ENCODE peak calls at places on chromosomes 7 and 10, in six cellular contexts. E, F, Y, M, Z and S are unnamed samples.

GRCh38 chr10:119715628-119716505 is 10.0 kb upstream of the INPP5F start:
- DNase-seq in E (no peak), F (no peak), Y (no peak), M (no peak), Z (no peak), S (no peak)

GRCh38 chr10:99233680-99234018 is 2.0 kb downstream of the HPSE2 start:
- DNase-seq in E (no peak), F (no peak), Y (no peak), M (no peak), Z (no peak), S (no peak)

GRCh38 chr7:28392289-28392688 is 20.0 kb upstream of the CREB5 start:
- DNase-seq in E (no peak), F (no peak), Y (no peak), M (no peak), Z (no peak), S (no peak)

GRCh38 chr7:115297651-115298050 is 375.8 kb downstream of the MDFIC start:
- DNase-seq in E (peak), F (no peak), Y (no peak), M (no peak), Z (no peak), S (no peak)

GRCh38 chr7:53531-53930 is 138.8 kb upstream of the FAM20C start:
- DNase-seq in E (no peak), F (no peak), Y (no peak), M (no peak), Z (no peak), S (no peak)

GRCh38 chr10:3354171-3354570 is 181.6 kb upstream of the PITRM1 start:
- DNase-seq in E (no peak), F (no peak), Y (no peak), M (no peak), Z (no peak), S (no peak)

GRCh38 chr10:117535045-117535751 is 7.3 kb upstream of the EMX2 start:
- DNase-seq in E (no peak), F (no peak), Y (no peak), M (peak), Z (no peak), S (no peak)

GRCh38 chr10:27100800-27101347 is 580 bp upstream of the ANKRD26 start:
- DNase-seq in E (no peak), F (no peak), Y (no peak), M (no peak), Z (no peak), S (no peak)

GRCh38 chr10:3635697-3636096 is 149.3 kb downstream of the KLF6 start:
- DNase-seq in E (no peak), F (no peak), Y (no peak), M (no peak), Z (no peak), S (no peak)

GRCh38 chr10:11154333-11154732 is 136.7 kb downstream of the CELF2 start:
- DNase-seq in E (no peak), F (peak), Y (no peak), M (no peak), Z (no peak), S (no peak)

GRCh38 chr10:132062181-132062515 is 3.6 kb upstream of the JAKMIP3 start:
- DNase-seq in E (no peak), F (no peak), Y (no peak), M (no peak), Z (no peak), S (no peak)

GRCh38 chr7:130263130-130263529 is 3.5 kb upstream of the CPA2 start:
- DNase-seq in E (no peak), F (no peak), Y (no peak), M (no peak), Z (no peak), S (no peak)

GRCh38 chr10:104391969-104392296 is 38.3 kb downstream of the CFAP58 start:
- DNase-seq in E (no peak), F (no peak), Y (no peak), M (no peak), Z (no peak), S (no peak)

GRCh38 chr7:135188298-135188984 is 17.9 kb upstream of the CYREN start:
- DNase-seq in E (no peak), F (peak), Y (no peak), M (peak), Z (no peak), S (no peak)

GRCh38 chr10:16741540-16741939 is 75.7 kb downstream of the RSU1 start:
- DNase-seq in E (no peak), F (no peak), Y (no peak), M (no peak), Z (no peak), S (no peak)

GRCh38 chr10:101879456-101880189 is 36.0 kb upstream of the KCNIP2 start:
- DNase-seq in E (peak), F (no peak), Y (no peak), M (no peak), Z (no peak), S (no peak)

GRCh38 chr7:137146552-137146961 is 197.0 kb downstream of the PTN start:
- DNase-seq in E (no peak), F (no peak), Y (no peak), M (no peak), Z (no peak), S (no peak)

GRCh38 chr7:149440222-149440621 is 20.6 kb downstream of the ZNF777 start:
- DNase-seq in E (no peak), F (no peak), Y (no peak), M (no peak), Z (no peak), S (no peak)

GRCh38 chr7:24325708-24326107 is 41.7 kb downstream of the NPY start:
- DNase-seq in E (no peak), F (no peak), Y (no peak), M (peak), Z (no peak), S (no peak)

GRCh38 chr7:48832303-48832845 is 92.0 kb upstream of the CDC14C start:
- DNase-seq in E (no peak), F (no peak), Y (no peak), M (no peak), Z (no peak), S (no peak)

GRCh38 chr7:29078286-29078685 is 68.1 kb downstream of the CPVL start:
- DNase-seq in E (no peak), F (no peak), Y (no peak), M (no peak), Z (no peak), S (no peak)

GRCh38 chr7:46215987-46216567 is 295.0 kb upstream of the IGFBP3 start:
- DNase-seq in E (no peak), F (no peak), Y (peak), M (no peak), Z (no peak), S (no peak)

GRCh38 chr7:98240961-98241673 is 10.9 kb downstream of the TECPR1 start:
- DNase-seq in E (peak), F (no peak), Y (no peak), M (peak), Z (no peak), S (no peak)
- TF ChIP-seq CTCF in E (peak), F (peak), Y (peak), M (peak), Z (peak), S (peak)

GRCh38 chr7:87451187-87451586 is 24.3 kb downstream of the ABCB4 start:
- DNase-seq in E (no peak), F (no peak), Y (no peak), M (no peak), Z (no peak), S (no peak)

GRCh38 chr7:87448427-87448826 is 27.1 kb downstream of the ABCB4 start:
- DNase-seq in E (no peak), F (no peak), Y (no peak), M (no peak), Z (no peak), S (no peak)

GRCh38 chr7:87456247-87456646 is 19.2 kb downstream of the ABCB4 start:
- DNase-seq in E (no peak), F (no peak), Y (peak), M (no peak), Z (no peak), S (no peak)

GRCh38 chr7:87450706-87451105 is 24.8 kb downstream of the ABCB4 start:
- DNase-seq in E (no peak), F (no peak), Y (no peak), M (no peak), Z (no peak), S (no peak)

GRCh38 chr7:87452279-87452678 is 23.2 kb downstream of the ABCB4 start:
- DNase-seq in E (peak), F (no peak), Y (no peak), M (no peak), Z (no peak), S (no peak)
- TF ChIP-seq CTCF in E (peak), F (no peak), Y (no peak), M (no peak), Z (no peak), S (no peak)

GRCh38 chr10:93386496-93387369 is 95.4 kb downstream of the MYOF start:
- DNase-seq in E (no peak), F (no peak), Y (peak), M (no peak), Z (no peak), S (peak)
- TF ChIP-seq CTCF in E (no peak), F (no peak), Y (no peak), M (no peak), Z (no peak), S (no peak)

GRCh38 chr7:2163565-2163964 is 69.2 kb downstream of the MAD1L1 start:
- DNase-seq in E (no peak), F (no peak), Y (no peak), M (no peak), Z (no peak), S (no peak)

GRCh38 chr7:2164646-2165045 is 68.1 kb downstream of the MAD1L1 start:
- DNase-seq in E (no peak), F (no peak), Y (no peak), M (no peak), Z (no peak), S (no peak)

GRCh38 chr7:2162959-2163358 is 69.8 kb downstream of the MAD1L1 start:
- DNase-seq in E (no peak), F (no peak), Y (peak), M (no peak), Z (no peak), S (no peak)

GRCh38 chr7:2165239-2165609 is 67.5 kb downstream of the MAD1L1 start:
- DNase-seq in E (no peak), F (no peak), Y (peak), M (no peak), Z (no peak), S (no peak)

DNA sequence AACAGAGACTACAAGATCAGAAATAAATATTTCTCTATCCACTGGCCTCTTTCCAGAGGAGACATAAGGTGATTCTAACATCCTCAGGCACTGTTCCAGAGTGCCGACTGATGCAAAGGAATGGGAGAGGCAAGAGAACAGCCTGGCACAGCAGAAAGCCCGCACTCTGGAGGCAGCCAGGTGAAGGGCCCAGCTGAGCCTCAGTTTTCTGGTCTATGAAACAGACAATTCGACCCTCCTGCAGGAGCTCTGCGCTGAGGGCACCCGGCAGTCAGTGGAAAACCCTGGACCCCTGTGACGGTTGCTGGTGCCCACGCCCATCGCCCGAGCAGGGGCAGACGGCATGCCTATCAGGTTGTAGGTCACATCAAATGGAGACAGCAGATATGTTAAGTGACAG is 68.6 kb downstream of the MAD1L1 start:
- DNase-seq in E (no peak), F (no peak), Y (no peak), M (no peak), Z (no peak), S (no peak)
- TF ChIP-seq CTCF in E (no peak), F (no peak), Y (no peak), M (no peak), Z (no peak), S (no peak)

GRCh38 chr7:83072576-83073517 is 89.8 kb downstream of the PCLO start:
- DNase-seq in E (no peak), F (no peak), Y (no peak), M (no peak), Z (no peak), S (no peak)
- TF ChIP-seq CTCF in E (peak), F (no peak), Y (no peak), M (no peak), Z (no peak), S (no peak)

DNA sequence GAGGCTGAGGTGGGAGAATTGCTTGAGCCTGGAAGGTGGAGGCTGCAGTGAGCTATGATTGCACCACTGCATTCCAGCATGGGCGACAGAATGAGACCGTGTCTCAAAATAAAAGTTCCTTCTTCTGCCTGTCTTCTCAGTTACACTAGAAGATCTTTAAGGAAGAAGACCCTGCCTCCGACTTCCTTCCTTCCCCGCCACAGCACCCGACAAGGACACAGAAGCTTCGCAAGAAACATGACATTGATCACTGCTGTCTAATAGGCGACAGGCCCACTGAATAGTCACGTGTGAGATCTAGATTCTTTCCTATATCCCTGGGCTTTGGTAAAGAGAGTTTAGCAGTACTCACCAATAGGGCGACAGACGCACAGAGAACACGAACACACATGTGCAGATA is 118.2 kb downstream of the PRPF18 start:
- DNase-seq in E (no peak), F (no peak), Y (no peak), M (no peak), Z (no peak), S (no peak)
- TF ChIP-seq CTCF in E (no peak), F (no peak), Y (no peak), M (no peak), Z (no peak), S (no peak)